ENCODE peak calls at places on chromosomes 3 and 15, in six cellular contexts. One of them, this sample, is unnamed.
A peak's percentile ranks its signal among the peaks of the same experiment; 100 is the strongest.

GRCh38 chr3:84946240-84946639 is 12.5 kb upstream of the CADM2 start:
- DNase-seq in H9: no peak
- DNase-seq in WTC11: no peak
- DNase-seq in AG04450: no peak
- DNase-seq in upper lobe of right lung: no peak
- DNase-seq in fibroblast of mammary gland: no peak
- DNase-seq in this sample: no peak

GRCh38 chr15:67120839-67121540 is 55.6 kb downstream of the SMAD3 start:
- DNase-seq in WTC11: peak; percentile 31
- DNase-seq in fibroblast of mammary gland: peak; percentile 92
- DNase-seq in AG04450: peak; percentile 85
- DNase-seq in H9: no peak
- DNase-seq in upper lobe of right lung: peak; percentile 90
- DNase-seq in this sample: peak; percentile 92

GRCh38 chr3:141482250-141482937 is 4.4 kb upstream of the RASA2 start:
- DNase-seq in H9: no peak
- DNase-seq in upper lobe of right lung: no peak
- DNase-seq in WTC11: no peak
- DNase-seq in AG04450: no peak
- DNase-seq in fibroblast of mammary gland: peak; percentile 86
- DNase-seq in this sample: no peak

GRCh38 chr3:130044370-130044769 is 37.3 kb upstream of the ALG1L2 start:
- DNase-seq in fibroblast of mammary gland: no peak
- DNase-seq in H9: no peak
- DNase-seq in WTC11: no peak
- DNase-seq in upper lobe of right lung: no peak
- DNase-seq in AG04450: no peak
- DNase-seq in this sample: no peak

GRCh38 chr15:29093065-29093435 is 176.6 kb downstream of the NSMCE3 start:
- DNase-seq in WTC11: no peak
- DNase-seq in fibroblast of mammary gland: no peak
- DNase-seq in H9: no peak
- DNase-seq in upper lobe of right lung: peak; percentile 48
- DNase-seq in AG04450: no peak
- DNase-seq in this sample: no peak

GRCh38 chr3:162722336-162722735 is 1225.7 kb downstream of the OTOL1 start:
- DNase-seq in fibroblast of mammary gland: no peak
- DNase-seq in upper lobe of right lung: no peak
- DNase-seq in AG04450: no peak
- DNase-seq in WTC11: no peak
- DNase-seq in H9: no peak
- DNase-seq in this sample: no peak

GRCh38 chr3:4841225-4841624 is 138.0 kb upstream of the BHLHE40 start:
- DNase-seq in WTC11: no peak
- DNase-seq in H9: no peak
- DNase-seq in fibroblast of mammary gland: no peak
- DNase-seq in AG04450: no peak
- DNase-seq in upper lobe of right lung: no peak
- DNase-seq in this sample: no peak

GRCh38 chr15:59274126-59274970 is 67.7 kb downstream of the LDHAL6B start:
- DNase-seq in fibroblast of mammary gland: peak; percentile 62
- DNase-seq in upper lobe of right lung: no peak
- DNase-seq in H9: no peak
- DNase-seq in AG04450: no peak
- DNase-seq in WTC11: no peak
- DNase-seq in this sample: no peak

GRCh38 chr15:38668433-38669159 is 104.0 kb upstream of the RASGRP1 start:
- DNase-seq in WTC11: no peak
- DNase-seq in upper lobe of right lung: no peak
- DNase-seq in AG04450: no peak
- DNase-seq in H9: no peak
- DNase-seq in fibroblast of mammary gland: no peak
- DNase-seq in this sample: no peak

GRCh38 chr3:102037209-102037608 is 187.9 kb downstream of the NFKBIZ start:
- DNase-seq in WTC11: no peak
- DNase-seq in H9: no peak
- DNase-seq in AG04450: no peak
- DNase-seq in fibroblast of mammary gland: no peak
- DNase-seq in upper lobe of right lung: no peak
- DNase-seq in this sample: no peak

GRCh38 chr3:172057059-172057458 is 17.7 kb downstream of the FNDC3B start:
- DNase-seq in fibroblast of mammary gland: no peak
- DNase-seq in WTC11: no peak
- DNase-seq in AG04450: no peak
- DNase-seq in upper lobe of right lung: no peak
- DNase-seq in H9: no peak
- DNase-seq in this sample: no peak

GRCh38 chr3:58899159-58899952 is 150.5 kb downstream of the CFAP20DC start:
- DNase-seq in WTC11: no peak
- DNase-seq in H9: peak; percentile 26
- DNase-seq in AG04450: no peak
- DNase-seq in fibroblast of mammary gland: peak; percentile 5
- DNase-seq in upper lobe of right lung: peak; percentile 64
- DNase-seq in this sample: no peak

GRCh38 chr3:98536456-98537017 is 4.8 kb downstream of the GPR15 start:
- DNase-seq in AG04450: no peak
- DNase-seq in WTC11: no peak
- DNase-seq in H9: no peak
- DNase-seq in fibroblast of mammary gland: no peak
- DNase-seq in upper lobe of right lung: no peak
- DNase-seq in this sample: no peak

GRCh38 chr15:61527836-61528589 is 298.9 kb upstream of the RORA start:
- DNase-seq in AG04450: no peak
- DNase-seq in upper lobe of right lung: no peak
- DNase-seq in fibroblast of mammary gland: no peak
- DNase-seq in H9: peak; percentile 29
- DNase-seq in WTC11: no peak
- DNase-seq in this sample: no peak

GRCh38 chr3:4006288-4006687 is 207.1 kb downstream of the LRRN1 start:
- DNase-seq in H9: no peak
- DNase-seq in WTC11: no peak
- DNase-seq in upper lobe of right lung: no peak
- DNase-seq in AG04450: no peak
- DNase-seq in fibroblast of mammary gland: no peak
- DNase-seq in this sample: no peak

GRCh38 chr3:189325454-189325853 is 153.7 kb downstream of the TPRG1 start:
- DNase-seq in WTC11: no peak
- DNase-seq in H9: no peak
- DNase-seq in AG04450: no peak
- DNase-seq in fibroblast of mammary gland: no peak
- DNase-seq in upper lobe of right lung: no peak
- DNase-seq in this sample: no peak

GRCh38 chr15:51796777-51797474 is 32.5 kb upstream of the TMOD3 start:
- DNase-seq in upper lobe of right lung: no peak
- DNase-seq in WTC11: no peak
- DNase-seq in fibroblast of mammary gland: peak; percentile 30
- DNase-seq in AG04450: no peak
- DNase-seq in H9: no peak
- DNase-seq in this sample: no peak

GRCh38 chr3:59731909-59732308 is 682.1 kb upstream of the CFAP20DC start:
- DNase-seq in WTC11: no peak
- DNase-seq in AG04450: no peak
- DNase-seq in fibroblast of mammary gland: no peak
- DNase-seq in upper lobe of right lung: no peak
- DNase-seq in H9: no peak
- DNase-seq in this sample: no peak

GRCh38 chr15:34773916-34774315 is 19.1 kb upstream of the GJD2 start:
- DNase-seq in AG04450: no peak
- DNase-seq in fibroblast of mammary gland: no peak
- DNase-seq in upper lobe of right lung: no peak
- DNase-seq in WTC11: no peak
- DNase-seq in H9: no peak
- DNase-seq in this sample: no peak

GRCh38 chr3:53577486-53577885 is 83.1 kb downstream of the CACNA1D start:
- DNase-seq in H9: no peak
- DNase-seq in AG04450: no peak
- DNase-seq in WTC11: no peak
- DNase-seq in fibroblast of mammary gland: no peak
- DNase-seq in upper lobe of right lung: no peak
- DNase-seq in this sample: no peak

GRCh38 chr15:97909291-97909891 is 51.1 kb upstream of the ARRDC4 start:
- DNase-seq in upper lobe of right lung: peak; percentile 75
- DNase-seq in fibroblast of mammary gland: peak; percentile 61
- DNase-seq in WTC11: peak; percentile 84
- DNase-seq in AG04450: peak; percentile 20
- DNase-seq in H9: peak; percentile 75
- DNase-seq in this sample: no peak
- TF ChIP-seq CTCF in upper lobe of right lung: peak; percentile 95
- TF ChIP-seq CTCF in fibroblast of mammary gland: peak; percentile 99
- TF ChIP-seq CTCF in WTC11: peak; percentile 82
- TF ChIP-seq CTCF in AG04450: peak; percentile 96
- TF ChIP-seq CTCF in H9: peak; percentile 88
- TF ChIP-seq CTCF in this sample: peak; percentile 97

DNA sequence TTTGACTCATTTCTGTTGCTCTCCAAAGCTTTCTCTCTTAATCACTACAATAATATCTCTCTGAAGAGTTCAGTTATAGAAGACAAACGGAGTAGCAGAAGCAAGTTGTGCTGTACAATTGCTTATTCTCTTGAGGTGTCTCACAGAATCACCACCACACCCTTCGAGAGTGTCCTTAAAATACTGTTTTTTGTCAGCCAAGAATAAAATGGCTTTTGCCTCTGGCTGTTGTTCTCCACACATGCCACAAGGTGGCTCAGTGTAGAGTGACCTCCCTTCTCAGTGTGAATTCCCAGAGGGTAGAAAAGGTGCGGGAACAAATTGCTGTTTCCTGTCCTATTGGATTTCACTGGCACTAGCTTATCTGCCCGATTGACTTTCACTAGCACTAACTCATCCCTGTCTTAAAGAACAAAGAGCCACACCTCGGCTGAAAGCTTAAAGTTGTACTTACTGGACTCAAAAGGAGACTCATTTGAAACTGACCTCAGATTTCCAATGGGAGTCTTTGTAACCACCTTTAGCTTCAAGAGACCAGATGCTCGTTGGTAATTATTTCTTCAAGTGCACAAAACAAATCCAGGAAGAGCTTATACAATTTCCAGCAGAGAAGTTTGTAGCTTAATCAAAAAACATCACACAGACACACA is 134.3 kb upstream of the SATB1 start:
- DNase-seq in fibroblast of mammary gland: peak; percentile 25
- DNase-seq in WTC11: peak; percentile 34
- DNase-seq in upper lobe of right lung: no peak
- DNase-seq in AG04450: no peak
- DNase-seq in H9: peak; percentile 71
- DNase-seq in this sample: no peak
- TF ChIP-seq CTCF in fibroblast of mammary gland: peak; percentile 57
- TF ChIP-seq CTCF in WTC11: peak; percentile 80
- TF ChIP-seq CTCF in upper lobe of right lung: peak; percentile 81
- TF ChIP-seq CTCF in AG04450: peak; percentile 20
- TF ChIP-seq CTCF in H9: peak; percentile 85
- TF ChIP-seq CTCF in this sample: peak; percentile 54

GRCh38 chr3:14278799-14279705 is 100.4 kb downstream of the LSM3 start:
- DNase-seq in H9: peak; percentile 67
- DNase-seq in AG04450: no peak
- DNase-seq in WTC11: peak; percentile 41
- DNase-seq in upper lobe of right lung: no peak
- DNase-seq in fibroblast of mammary gland: no peak
- DNase-seq in this sample: no peak
- TF ChIP-seq CTCF in H9: peak; percentile 8
- TF ChIP-seq CTCF in AG04450: no peak
- TF ChIP-seq CTCF in WTC11: no peak
- TF ChIP-seq CTCF in upper lobe of right lung: no peak
- TF ChIP-seq CTCF in fibroblast of mammary gland: no peak
- TF ChIP-seq CTCF in this sample: peak; percentile 13

GRCh38 chr3:31979006-31979697 is 1.9 kb downstream of the OSBPL10 start:
- DNase-seq in upper lobe of right lung: no peak
- DNase-seq in WTC11: no peak
- DNase-seq in fibroblast of mammary gland: no peak
- DNase-seq in H9: no peak
- DNase-seq in AG04450: no peak
- DNase-seq in this sample: no peak

GRCh38 chr3:31984321-31984720 is 2.8 kb downstream of the ZNF860 start:
- DNase-seq in AG04450: no peak
- DNase-seq in fibroblast of mammary gland: no peak
- DNase-seq in H9: no peak
- DNase-seq in upper lobe of right lung: no peak
- DNase-seq in WTC11: no peak
- DNase-seq in this sample: no peak

GRCh38 chr3:31978553-31978952 is 2.5 kb downstream of the OSBPL10 start:
- DNase-seq in upper lobe of right lung: no peak
- DNase-seq in H9: no peak
- DNase-seq in fibroblast of mammary gland: no peak
- DNase-seq in AG04450: no peak
- DNase-seq in WTC11: no peak
- DNase-seq in this sample: no peak

GRCh38 chr3:31980530-31981205 is 394 bp downstream of the OSBPL10 start:
- DNase-seq in WTC11: peak; percentile 73
- DNase-seq in fibroblast of mammary gland: peak; percentile 29
- DNase-seq in upper lobe of right lung: peak; percentile 90
- DNase-seq in AG04450: no peak
- DNase-seq in H9: peak; percentile 80
- DNase-seq in this sample: peak; percentile 85

GRCh38 chr3:31981206-31982181 is at the start of the genes OSBPL10 and ZNF860:
- DNase-seq in fibroblast of mammary gland: peak; percentile 90
- DNase-seq in WTC11: peak; percentile 74
- DNase-seq in AG04450: peak; percentile 81
- DNase-seq in H9: peak; percentile 80
- DNase-seq in upper lobe of right lung: peak; percentile 92
- DNase-seq in this sample: peak; percentile 94
- TF ChIP-seq CTCF in fibroblast of mammary gland: no peak
- TF ChIP-seq CTCF in WTC11: no peak
- TF ChIP-seq CTCF in AG04450: no peak
- TF ChIP-seq CTCF in H9: no peak
- TF ChIP-seq CTCF in upper lobe of right lung: no peak
- TF ChIP-seq CTCF in this sample: no peak

DNA sequence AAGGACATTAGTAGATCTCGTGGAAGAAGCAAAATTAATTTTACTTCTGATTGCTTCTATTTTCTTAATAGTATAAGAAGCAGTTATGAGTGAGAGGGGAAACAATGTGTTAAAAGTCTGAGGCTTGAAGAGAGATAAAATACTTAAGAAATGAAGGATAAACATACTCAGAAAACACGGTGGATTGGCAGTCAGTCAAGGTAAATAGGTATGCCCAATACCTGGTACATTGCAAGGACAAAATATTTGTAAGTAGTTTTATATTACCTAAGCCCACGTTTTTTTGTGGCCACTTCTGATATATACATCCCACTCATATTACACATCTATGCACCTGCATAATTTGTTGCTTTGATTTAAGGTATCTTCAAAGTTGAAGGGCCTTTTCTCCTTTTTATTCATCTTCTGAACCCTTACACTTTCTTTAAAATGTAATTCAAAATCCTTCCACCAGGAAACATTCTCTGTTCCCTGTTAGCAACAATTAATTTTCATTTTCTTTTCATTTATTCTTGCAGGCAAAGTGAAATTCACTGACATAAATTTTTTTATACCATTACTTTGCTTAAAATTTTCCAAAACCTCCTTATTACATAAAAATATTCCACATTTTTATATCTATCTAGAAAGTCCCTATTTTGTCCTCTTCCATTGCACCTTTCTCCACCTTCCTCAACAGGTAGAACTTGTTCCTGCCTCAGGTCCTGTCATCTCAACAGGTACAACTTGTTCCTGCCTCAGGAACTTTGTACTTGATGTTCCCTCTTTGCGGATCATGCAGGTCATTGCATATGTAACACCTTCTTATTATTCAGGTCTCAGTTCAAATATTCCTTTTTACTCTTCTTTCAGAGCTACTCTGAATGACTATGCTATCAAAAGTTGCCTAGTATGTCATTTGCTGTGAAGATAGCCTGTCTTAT is 755.7 kb upstream of the ALCAM start:
- DNase-seq in WTC11: no peak
- DNase-seq in H9: no peak
- DNase-seq in fibroblast of mammary gland: no peak
- DNase-seq in AG04450: no peak
- DNase-seq in upper lobe of right lung: no peak
- DNase-seq in this sample: no peak
- TF ChIP-seq CTCF in WTC11: no peak
- TF ChIP-seq CTCF in H9: peak; percentile 46
- TF ChIP-seq CTCF in fibroblast of mammary gland: no peak
- TF ChIP-seq CTCF in AG04450: peak; percentile 22
- TF ChIP-seq CTCF in upper lobe of right lung: peak; percentile 16
- TF ChIP-seq CTCF in this sample: peak; percentile 22